ENCODE peak calls at places on chromosomes 4 and X, in six cellular contexts. One of them, this sample, is unnamed.
A peak's percentile ranks its signal among the peaks of the same experiment; 100 is the strongest.

GRCh38 chr4:148295642-148296041 is 146.6 kb downstream of the NR3C2 start:
- DNase-seq in fibroblast of mammary gland: no peak
- DNase-seq in retinal pigment epithelial cell: no peak
- DNase-seq in T-helper 2 cell: no peak
- DNase-seq in AG04449: no peak
- DNase-seq in A172: no peak
- DNase-seq in this sample: no peak

GRCh38 chrX:87518504-87518903 is 902 bp downstream of the KLHL4 start:
- DNase-seq in fibroblast of mammary gland: peak; percentile 30
- DNase-seq in retinal pigment epithelial cell: no peak
- DNase-seq in T-helper 2 cell: no peak
- DNase-seq in AG04449: no peak
- DNase-seq in A172: peak; percentile 4
- DNase-seq in this sample: no peak

GRCh38 chr4:126544276-126544675 is 1088.5 kb upstream of the INTU start:
- DNase-seq in fibroblast of mammary gland: no peak
- DNase-seq in retinal pigment epithelial cell: no peak
- DNase-seq in T-helper 2 cell: no peak
- DNase-seq in AG04449: no peak
- DNase-seq in A172: no peak
- DNase-seq in this sample: no peak

GRCh38 chr4:951186-951585 is 18.9 kb downstream of the TMEM175 start:
- DNase-seq in fibroblast of mammary gland: no peak
- DNase-seq in retinal pigment epithelial cell: no peak
- DNase-seq in T-helper 2 cell: no peak
- DNase-seq in AG04449: no peak
- DNase-seq in A172: no peak
- DNase-seq in this sample: no peak

GRCh38 chrX:135982860-135983259 is 2.4 kb upstream of the SLC9A6 start:
- DNase-seq in fibroblast of mammary gland: peak; percentile 16
- DNase-seq in retinal pigment epithelial cell: no peak
- DNase-seq in T-helper 2 cell: no peak
- DNase-seq in AG04449: no peak
- DNase-seq in A172: no peak
- DNase-seq in this sample: no peak

GRCh38 chrX:49242545-49243066 is 7.3 kb downstream of the CCDC22 start:
- DNase-seq in fibroblast of mammary gland: peak; percentile 11
- DNase-seq in retinal pigment epithelial cell: no peak
- DNase-seq in T-helper 2 cell: no peak
- DNase-seq in AG04449: no peak
- DNase-seq in A172: peak; percentile 30
- DNase-seq in this sample: peak; percentile 30

GRCh38 chr4:178275671-178276360 is 833.6 kb upstream of the AGA start:
- DNase-seq in fibroblast of mammary gland: no peak
- DNase-seq in retinal pigment epithelial cell: no peak
- DNase-seq in T-helper 2 cell: no peak
- DNase-seq in AG04449: no peak
- DNase-seq in A172: no peak
- DNase-seq in this sample: no peak

GRCh38 chr4:25174674-25175073 is 14.4 kb upstream of the SEPSECS start:
- DNase-seq in fibroblast of mammary gland: peak; percentile 27
- DNase-seq in retinal pigment epithelial cell: no peak
- DNase-seq in T-helper 2 cell: no peak
- DNase-seq in AG04449: no peak
- DNase-seq in A172: peak; percentile 35
- DNase-seq in this sample: no peak

GRCh38 chr4:125434136-125434535 is 119.4 kb downstream of the FAT4 start:
- DNase-seq in fibroblast of mammary gland: peak; percentile 81
- DNase-seq in retinal pigment epithelial cell: no peak
- DNase-seq in T-helper 2 cell: no peak
- DNase-seq in AG04449: no peak
- DNase-seq in A172: no peak
- DNase-seq in this sample: no peak

GRCh38 chr4:7680731-7681130 is 246.0 kb upstream of the PSAPL1 start:
- DNase-seq in fibroblast of mammary gland: no peak
- DNase-seq in retinal pigment epithelial cell: no peak
- DNase-seq in T-helper 2 cell: no peak
- DNase-seq in AG04449: no peak
- DNase-seq in A172: no peak
- DNase-seq in this sample: no peak

GRCh38 chr4:151207186-151207585 is 69.8 kb upstream of the PRSS48 start:
- DNase-seq in fibroblast of mammary gland: no peak
- DNase-seq in retinal pigment epithelial cell: no peak
- DNase-seq in T-helper 2 cell: no peak
- DNase-seq in AG04449: no peak
- DNase-seq in A172: no peak
- DNase-seq in this sample: no peak

GRCh38 chr4:72377491-72378194 is 191.4 kb downstream of the ADAMTS3 start:
- DNase-seq in fibroblast of mammary gland: no peak
- DNase-seq in retinal pigment epithelial cell: no peak
- DNase-seq in T-helper 2 cell: no peak
- DNase-seq in AG04449: peak; percentile 31
- DNase-seq in A172: no peak
- DNase-seq in this sample: no peak

GRCh38 chrX:3548743-3549441 is 164.6 kb downstream of the PRKX start:
- DNase-seq in fibroblast of mammary gland: peak; percentile 87
- DNase-seq in retinal pigment epithelial cell: peak; percentile 21
- DNase-seq in T-helper 2 cell: no peak
- DNase-seq in AG04449: no peak
- DNase-seq in A172: peak; percentile 72
- DNase-seq in this sample: no peak

GRCh38 chr4:99651370-99651769 is 6.3 kb downstream of the C4orf54 start:
- DNase-seq in fibroblast of mammary gland: no peak
- DNase-seq in retinal pigment epithelial cell: no peak
- DNase-seq in T-helper 2 cell: no peak
- DNase-seq in AG04449: no peak
- DNase-seq in A172: no peak
- DNase-seq in this sample: no peak

GRCh38 chr4:2290974-2291704 is 29.2 kb upstream of the MXD4 start:
- DNase-seq in fibroblast of mammary gland: no peak
- DNase-seq in retinal pigment epithelial cell: no peak
- DNase-seq in T-helper 2 cell: peak; percentile 30
- DNase-seq in AG04449: no peak
- DNase-seq in A172: no peak
- DNase-seq in this sample: no peak

GRCh38 chrX:10634681-10635161 is 14.3 kb upstream of the MID1 start:
- DNase-seq in fibroblast of mammary gland: peak; percentile 92
- DNase-seq in retinal pigment epithelial cell: no peak
- DNase-seq in T-helper 2 cell: no peak
- DNase-seq in AG04449: no peak
- DNase-seq in A172: peak; percentile 81
- DNase-seq in this sample: no peak

GRCh38 chrX:43655151-43655676 is 885 bp upstream of the MAOA start:
- DNase-seq in fibroblast of mammary gland: peak; percentile 44
- DNase-seq in retinal pigment epithelial cell: no peak
- DNase-seq in T-helper 2 cell: peak; percentile 7
- DNase-seq in AG04449: no peak
- DNase-seq in A172: peak; percentile 13
- DNase-seq in this sample: no peak

GRCh38 chrX:31179203-31179602 is 107.4 kb upstream of the FTHL17 start:
- DNase-seq in fibroblast of mammary gland: no peak
- DNase-seq in retinal pigment epithelial cell: no peak
- DNase-seq in T-helper 2 cell: no peak
- DNase-seq in AG04449: no peak
- DNase-seq in A172: no peak
- DNase-seq in this sample: no peak

GRCh38 chrX:39945709-39946108 is 152.0 kb downstream of the BCOR start:
- DNase-seq in fibroblast of mammary gland: no peak
- DNase-seq in retinal pigment epithelial cell: no peak
- DNase-seq in T-helper 2 cell: no peak
- DNase-seq in AG04449: no peak
- DNase-seq in A172: no peak
- DNase-seq in this sample: no peak

GRCh38 chr4:8493484-8493883 is 52.9 kb downstream of the TRMT44 start:
- DNase-seq in fibroblast of mammary gland: no peak
- DNase-seq in retinal pigment epithelial cell: no peak
- DNase-seq in T-helper 2 cell: no peak
- DNase-seq in AG04449: no peak
- DNase-seq in A172: no peak
- DNase-seq in this sample: no peak

GRCh38 chr4:86498560-86499166 is 95.5 kb upstream of the PTPN13 start:
- DNase-seq in fibroblast of mammary gland: peak; percentile 67
- DNase-seq in retinal pigment epithelial cell: peak; percentile 41
- DNase-seq in T-helper 2 cell: no peak
- DNase-seq in AG04449: no peak
- DNase-seq in A172: peak; percentile 58
- DNase-seq in this sample: no peak

GRCh38 chr4:48905363-48906015 is 1.1 kb downstream of the OCIAD2 start:
- DNase-seq in fibroblast of mammary gland: peak; percentile 73
- DNase-seq in retinal pigment epithelial cell: peak; percentile 54
- DNase-seq in T-helper 2 cell: no peak
- DNase-seq in AG04449: no peak
- DNase-seq in A172: peak; percentile 69
- DNase-seq in this sample: no peak

GRCh38 chr4:17662694-17663093 is 48.3 kb downstream of the MED28 start:
- DNase-seq in fibroblast of mammary gland: peak; percentile 63
- DNase-seq in retinal pigment epithelial cell: no peak
- DNase-seq in T-helper 2 cell: no peak
- DNase-seq in AG04449: no peak
- DNase-seq in A172: peak; percentile 43
- DNase-seq in this sample: no peak

This sample was measured in H54.